ENCODE peak calls at places on chromosomes 12 and 14, in five cellular contexts. One of them, this sample, is unnamed.

GRCh38 chr12:79547044-79547734 is 143.6 kb downstream of the PAWR start:
- DNase-seq in HTR-8/SVneo: peak
- DNase-seq in GM12891: no peak
- DNase-seq in adrenal gland: no peak
- DNase-seq in NCI-H1694: no peak
- DNase-seq in this sample: no peak

GRCh38 chr12:67517181-67517887 is 131.2 kb upstream of the DYRK2 start:
- DNase-seq in HTR-8/SVneo: no peak
- DNase-seq in GM12891: no peak
- DNase-seq in adrenal gland: peak
- DNase-seq in NCI-H1694: peak
- DNase-seq in this sample: no peak

GRCh38 chr12:71969330-71969729 is 30.7 kb downstream of the TPH2 start:
- DNase-seq in HTR-8/SVneo: no peak
- DNase-seq in GM12891: no peak
- DNase-seq in adrenal gland: no peak
- DNase-seq in NCI-H1694: no peak
- DNase-seq in this sample: no peak

GRCh38 chr12:15131462-15131861 is 89.8 kb downstream of the RERG start:
- DNase-seq in HTR-8/SVneo: no peak
- DNase-seq in GM12891: no peak
- DNase-seq in adrenal gland: peak
- DNase-seq in NCI-H1694: no peak
- DNase-seq in this sample: no peak

GRCh38 chr12:32477714-32478113 is 78.4 kb downstream of the FGD4 start:
- DNase-seq in HTR-8/SVneo: no peak
- DNase-seq in GM12891: no peak
- DNase-seq in adrenal gland: no peak
- DNase-seq in NCI-H1694: peak
- DNase-seq in this sample: no peak

GRCh38 chr14:88607829-88608228 is 45.0 kb downstream of the ZC3H14 start:
- DNase-seq in HTR-8/SVneo: no peak
- DNase-seq in GM12891: no peak
- DNase-seq in adrenal gland: no peak
- DNase-seq in NCI-H1694: no peak
- DNase-seq in this sample: no peak

GRCh38 chr12:123149088-123149827 is 1.6 kb downstream of the PITPNM2 start:
- DNase-seq in HTR-8/SVneo: no peak
- DNase-seq in GM12891: no peak
- DNase-seq in adrenal gland: peak
- DNase-seq in NCI-H1694: no peak
- DNase-seq in this sample: no peak

GRCh38 chr14:42143114-42143513 is 536.4 kb downstream of the LRFN5 start:
- DNase-seq in HTR-8/SVneo: no peak
- DNase-seq in GM12891: no peak
- DNase-seq in adrenal gland: no peak
- DNase-seq in NCI-H1694: no peak
- DNase-seq in this sample: no peak

GRCh38 chr12:1680804-1681492 is 9.9 kb upstream of the ADIPOR2 start:
- DNase-seq in HTR-8/SVneo: no peak
- DNase-seq in GM12891: no peak
- DNase-seq in adrenal gland: peak
- DNase-seq in NCI-H1694: no peak
- DNase-seq in this sample: no peak

GRCh38 chr14:56295743-56296142 is 177.5 kb downstream of the PELI2 start:
- DNase-seq in HTR-8/SVneo: no peak
- DNase-seq in GM12891: no peak
- DNase-seq in adrenal gland: no peak
- DNase-seq in NCI-H1694: no peak
- DNase-seq in this sample: no peak

GRCh38 chr12:98592825-98593322 is 612 bp upstream of the SLC25A3 start:
- DNase-seq in HTR-8/SVneo: no peak
- DNase-seq in GM12891: no peak
- DNase-seq in adrenal gland: no peak
- DNase-seq in NCI-H1694: no peak
- DNase-seq in this sample: no peak

GRCh38 chr14:93267149-93267711 is 60.2 kb downstream of the UBR7 start:
- DNase-seq in HTR-8/SVneo: no peak
- DNase-seq in GM12891: no peak
- DNase-seq in adrenal gland: peak
- DNase-seq in NCI-H1694: no peak
- DNase-seq in this sample: no peak

GRCh38 chr12:52798671-52799497 is 3.0 kb upstream of the KRT3 start:
- DNase-seq in HTR-8/SVneo: peak
- DNase-seq in GM12891: no peak
- DNase-seq in adrenal gland: no peak
- DNase-seq in NCI-H1694: no peak
- DNase-seq in this sample: no peak

GRCh38 chr12:1457901-1458300 is 136.5 kb downstream of the FBXL14 start:
- DNase-seq in HTR-8/SVneo: peak
- DNase-seq in GM12891: no peak
- DNase-seq in adrenal gland: no peak
- DNase-seq in NCI-H1694: no peak
- DNase-seq in this sample: no peak

GRCh38 chr12:103955811-103956514 is 9.7 kb upstream of the TDG start:
- DNase-seq in HTR-8/SVneo: no peak
- DNase-seq in GM12891: no peak
- DNase-seq in adrenal gland: no peak
- DNase-seq in NCI-H1694: no peak
- DNase-seq in this sample: no peak

GRCh38 chr12:68557011-68557715 is 53.5 kb upstream of the RAP1B start:
- DNase-seq in HTR-8/SVneo: peak
- DNase-seq in GM12891: no peak
- DNase-seq in adrenal gland: peak
- DNase-seq in NCI-H1694: no peak
- DNase-seq in this sample: no peak